ENCODE peak calls at places on chromosomes 13 and 19, in six cellular contexts. One of them, this sample, is unnamed.

GRCh38 chr19:36060430-36060829 is 5.7 kb downstream of the WDR62 start:
- DNase-seq in spleen: peak
- DNase-seq in Peyer's patch: no peak
- DNase-seq in mucosa of descending colon: no peak
- DNase-seq in psoas muscle: peak
- DNase-seq in heart left ventricle: peak
- DNase-seq in this sample: no peak

GRCh38 chr19:3606690-3607289 is at the start of gene TBXA2R:
- DNase-seq in spleen: peak
- DNase-seq in Peyer's patch: peak
- DNase-seq in mucosa of descending colon: peak
- DNase-seq in psoas muscle: no peak
- DNase-seq in heart left ventricle: peak
- DNase-seq in this sample: no peak

GRCh38 chr19:46499692-46500091 is 4.0 kb upstream of the PNMA8B start:
- DNase-seq in spleen: no peak
- DNase-seq in Peyer's patch: no peak
- DNase-seq in mucosa of descending colon: no peak
- DNase-seq in psoas muscle: no peak
- DNase-seq in heart left ventricle: no peak
- DNase-seq in this sample: no peak

GRCh38 chr13:86174632-86175031 is 375.4 kb upstream of the SLITRK6 start:
- DNase-seq in spleen: no peak
- DNase-seq in Peyer's patch: no peak
- DNase-seq in mucosa of descending colon: no peak
- DNase-seq in psoas muscle: no peak
- DNase-seq in heart left ventricle: no peak
- DNase-seq in this sample: no peak

GRCh38 chr19:32287811-32288227 is 57.6 kb upstream of the ZNF507 start:
- DNase-seq in spleen: no peak
- DNase-seq in Peyer's patch: peak
- DNase-seq in mucosa of descending colon: peak
- DNase-seq in psoas muscle: peak
- DNase-seq in heart left ventricle: peak
- DNase-seq in this sample: no peak

GRCh38 chr13:51585696-51586095 is 1.4 kb downstream of the WDFY2 start:
- DNase-seq in spleen: no peak
- DNase-seq in Peyer's patch: no peak
- DNase-seq in mucosa of descending colon: no peak
- DNase-seq in psoas muscle: no peak
- DNase-seq in heart left ventricle: no peak
- DNase-seq in this sample: no peak

GRCh38 chr19:35208121-35208520 is 20.4 kb downstream of the FAM187B start:
- DNase-seq in spleen: no peak
- DNase-seq in Peyer's patch: no peak
- DNase-seq in mucosa of descending colon: no peak
- DNase-seq in psoas muscle: no peak
- DNase-seq in heart left ventricle: peak
- DNase-seq in this sample: no peak

GRCh38 chr13:44416297-44416696 is 42.7 kb downstream of the SERP2 start:
- DNase-seq in spleen: peak
- DNase-seq in Peyer's patch: no peak
- DNase-seq in mucosa of descending colon: no peak
- DNase-seq in psoas muscle: no peak
- DNase-seq in heart left ventricle: no peak
- DNase-seq in this sample: no peak

GRCh38 chr19:46954502-46955004 is 65.1 kb upstream of the NPAS1 start:
- DNase-seq in spleen: no peak
- DNase-seq in Peyer's patch: no peak
- DNase-seq in mucosa of descending colon: no peak
- DNase-seq in psoas muscle: no peak
- DNase-seq in heart left ventricle: no peak
- DNase-seq in this sample: no peak

GRCh38 chr13:103308700-103309099 is 242.5 kb upstream of the SLC10A2 start:
- DNase-seq in spleen: no peak
- DNase-seq in Peyer's patch: no peak
- DNase-seq in mucosa of descending colon: no peak
- DNase-seq in psoas muscle: no peak
- DNase-seq in heart left ventricle: no peak
- DNase-seq in this sample: no peak

GRCh38 chr13:106133025-106133424 is 402.4 kb downstream of the EFNB2 start:
- DNase-seq in spleen: no peak
- DNase-seq in Peyer's patch: no peak
- DNase-seq in mucosa of descending colon: no peak
- DNase-seq in psoas muscle: no peak
- DNase-seq in heart left ventricle: no peak
- DNase-seq in this sample: peak

GRCh38 chr19:14127176-14127575 is 9.2 kb downstream of the ASF1B start:
- DNase-seq in spleen: peak
- DNase-seq in Peyer's patch: no peak
- DNase-seq in mucosa of descending colon: no peak
- DNase-seq in psoas muscle: peak
- DNase-seq in heart left ventricle: peak
- DNase-seq in this sample: no peak

GRCh38 chr13:20828540-20829364 is 55.0 kb upstream of the EEF1AKMT1 start:
- DNase-seq in spleen: no peak
- DNase-seq in Peyer's patch: no peak
- DNase-seq in mucosa of descending colon: no peak
- DNase-seq in psoas muscle: no peak
- DNase-seq in heart left ventricle: peak
- DNase-seq in this sample: no peak

GRCh38 chr19:23957660-23958281 is 43.1 kb downstream of the ZNF726 start:
- DNase-seq in spleen: no peak
- DNase-seq in Peyer's patch: no peak
- DNase-seq in mucosa of descending colon: no peak
- DNase-seq in psoas muscle: no peak
- DNase-seq in heart left ventricle: no peak
- DNase-seq in this sample: peak

GRCh38 chr19:38319421-38320258 is at the start of gene KCNK6:
- DNase-seq in spleen: peak
- DNase-seq in Peyer's patch: peak
- DNase-seq in mucosa of descending colon: peak
- DNase-seq in psoas muscle: peak
- DNase-seq in heart left ventricle: peak
- DNase-seq in this sample: no peak

DNA sequence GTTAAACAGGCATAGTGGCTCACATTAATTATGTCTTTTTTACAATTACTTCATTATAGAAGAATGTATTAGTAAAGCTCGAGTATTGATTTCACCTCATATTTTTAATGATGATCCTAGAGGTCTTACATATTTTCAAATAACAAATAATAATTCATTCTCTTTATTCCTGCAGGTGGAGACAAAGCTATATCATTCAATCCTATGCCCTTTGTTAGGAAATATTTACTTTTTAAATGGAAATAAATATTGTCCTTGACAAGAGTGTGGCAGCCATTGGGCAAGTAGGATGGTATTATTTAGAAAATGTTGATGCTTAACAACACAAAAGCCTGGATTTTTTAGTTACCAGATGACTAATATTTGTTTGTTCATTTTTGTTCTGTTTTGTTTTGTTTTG is 127.6 kb downstream of the COG6 start:
- DNase-seq in spleen: no peak
- DNase-seq in Peyer's patch: no peak
- DNase-seq in mucosa of descending colon: no peak
- DNase-seq in psoas muscle: no peak
- DNase-seq in heart left ventricle: no peak
- DNase-seq in this sample: no peak
- TF ChIP-seq CTCF in spleen: no peak
- TF ChIP-seq CTCF in Peyer's patch: no peak
- TF ChIP-seq CTCF in mucosa of descending colon: no peak
- TF ChIP-seq CTCF in psoas muscle: no peak
- TF ChIP-seq CTCF in heart left ventricle: peak
- TF ChIP-seq CTCF in this sample: no peak

GRCh38 chr13:94707400-94708021 is 4.8 kb downstream of the SOX21 start:
- DNase-seq in spleen: no peak
- DNase-seq in Peyer's patch: no peak
- DNase-seq in mucosa of descending colon: no peak
- DNase-seq in psoas muscle: no peak
- DNase-seq in heart left ventricle: no peak
- DNase-seq in this sample: no peak

GRCh38 chr13:94706101-94706853 is 6.1 kb downstream of the SOX21 start:
- DNase-seq in spleen: no peak
- DNase-seq in Peyer's patch: no peak
- DNase-seq in mucosa of descending colon: no peak
- DNase-seq in psoas muscle: no peak
- DNase-seq in heart left ventricle: no peak
- DNase-seq in this sample: no peak

GRCh38 chr13:94706854-94707399 is 5.4 kb downstream of the SOX21 start:
- DNase-seq in spleen: no peak
- DNase-seq in Peyer's patch: no peak
- DNase-seq in mucosa of descending colon: no peak
- DNase-seq in psoas muscle: no peak
- DNase-seq in heart left ventricle: no peak
- DNase-seq in this sample: no peak

GRCh38 chr13:94708971-94709614 is 3.3 kb downstream of the SOX21 start:
- DNase-seq in spleen: no peak
- DNase-seq in Peyer's patch: no peak
- DNase-seq in mucosa of descending colon: no peak
- DNase-seq in psoas muscle: no peak
- DNase-seq in heart left ventricle: no peak
- DNase-seq in this sample: no peak

DNA sequence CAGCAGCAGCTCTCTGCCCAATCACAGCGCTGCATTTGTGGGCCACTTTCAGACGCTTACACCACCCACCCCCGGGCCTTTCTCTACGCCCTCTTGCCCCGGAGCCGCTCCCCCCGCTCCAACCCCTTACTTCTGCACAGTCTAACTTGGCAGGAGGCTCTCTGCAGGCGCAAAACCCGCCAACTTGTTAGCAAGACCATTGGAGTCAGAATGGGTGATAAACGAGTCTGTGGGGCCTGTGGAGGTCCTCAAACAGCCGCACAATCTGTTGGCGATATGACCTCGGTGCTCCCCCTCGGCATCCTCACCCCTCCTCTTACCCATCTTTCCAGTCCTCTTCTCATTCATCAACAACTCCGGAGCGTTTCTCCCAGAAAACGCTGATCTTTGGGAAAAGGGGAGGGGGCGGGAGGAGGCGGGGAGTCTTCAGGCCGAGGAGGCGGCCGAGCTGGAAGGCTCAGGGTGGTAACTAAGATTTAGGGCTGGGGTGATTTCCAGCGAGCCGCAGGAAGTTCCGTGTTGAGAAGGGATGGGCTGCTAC is 4.2 kb downstream of the SOX21 start:
- DNase-seq in spleen: no peak
- DNase-seq in Peyer's patch: no peak
- DNase-seq in mucosa of descending colon: no peak
- DNase-seq in psoas muscle: no peak
- DNase-seq in heart left ventricle: no peak
- DNase-seq in this sample: no peak
- H3K4me3 ChIP-seq in spleen: peak
- H3K4me3 ChIP-seq in Peyer's patch: no peak
- H3K4me3 ChIP-seq in mucosa of descending colon: no peak
- H3K4me3 ChIP-seq in psoas muscle: peak
- H3K4me3 ChIP-seq in heart left ventricle: no peak
- H3K4me3 ChIP-seq in this sample: no peak

GRCh38 chr19:42348211-42348610 is 22.8 kb downstream of the MEGF8 start:
- DNase-seq in spleen: no peak
- DNase-seq in Peyer's patch: no peak
- DNase-seq in mucosa of descending colon: no peak
- DNase-seq in psoas muscle: no peak
- DNase-seq in heart left ventricle: no peak
- DNase-seq in this sample: no peak

GRCh38 chr19:42344336-42344893 is 19.0 kb downstream of the MEGF8 start:
- DNase-seq in spleen: no peak
- DNase-seq in Peyer's patch: no peak
- DNase-seq in mucosa of descending colon: no peak
- DNase-seq in psoas muscle: no peak
- DNase-seq in heart left ventricle: no peak
- DNase-seq in this sample: no peak

GRCh38 chr19:42345191-42345812 is 19.9 kb downstream of the MEGF8 start:
- DNase-seq in spleen: no peak
- DNase-seq in Peyer's patch: no peak
- DNase-seq in mucosa of descending colon: no peak
- DNase-seq in psoas muscle: no peak
- DNase-seq in heart left ventricle: no peak
- DNase-seq in this sample: no peak

GRCh38 chr19:42343344-42344110 is 18.1 kb downstream of the MEGF8 start:
- DNase-seq in spleen: no peak
- DNase-seq in Peyer's patch: no peak
- DNase-seq in mucosa of descending colon: no peak
- DNase-seq in psoas muscle: no peak
- DNase-seq in heart left ventricle: no peak
- DNase-seq in this sample: no peak
- TF ChIP-seq CTCF in spleen: no peak
- TF ChIP-seq CTCF in Peyer's patch: no peak
- TF ChIP-seq CTCF in mucosa of descending colon: no peak
- TF ChIP-seq CTCF in psoas muscle: no peak
- TF ChIP-seq CTCF in heart left ventricle: no peak
- TF ChIP-seq CTCF in this sample: no peak

GRCh38 chr19:49442354-49442753 is 1.0 kb upstream of the SLC17A7 start:
- DNase-seq in spleen: no peak
- DNase-seq in Peyer's patch: no peak
- DNase-seq in mucosa of descending colon: no peak
- DNase-seq in psoas muscle: peak
- DNase-seq in heart left ventricle: no peak
- DNase-seq in this sample: no peak
- H3K4me3 ChIP-seq in spleen: no peak
- H3K4me3 ChIP-seq in Peyer's patch: peak
- H3K4me3 ChIP-seq in mucosa of descending colon: no peak
- H3K4me3 ChIP-seq in psoas muscle: peak
- H3K4me3 ChIP-seq in heart left ventricle: peak
- H3K4me3 ChIP-seq in this sample: peak

GRCh38 chr19:19064098-19064722 is 416 bp downstream of the SLC25A42 start:
- DNase-seq in spleen: no peak
- DNase-seq in Peyer's patch: no peak
- DNase-seq in mucosa of descending colon: no peak
- DNase-seq in psoas muscle: no peak
- DNase-seq in heart left ventricle: no peak
- DNase-seq in this sample: no peak
- TF ChIP-seq CTCF in spleen: peak
- TF ChIP-seq CTCF in Peyer's patch: peak
- TF ChIP-seq CTCF in mucosa of descending colon: no peak
- TF ChIP-seq CTCF in psoas muscle: no peak
- TF ChIP-seq CTCF in heart left ventricle: peak
- TF ChIP-seq CTCF in this sample: peak

DNA sequence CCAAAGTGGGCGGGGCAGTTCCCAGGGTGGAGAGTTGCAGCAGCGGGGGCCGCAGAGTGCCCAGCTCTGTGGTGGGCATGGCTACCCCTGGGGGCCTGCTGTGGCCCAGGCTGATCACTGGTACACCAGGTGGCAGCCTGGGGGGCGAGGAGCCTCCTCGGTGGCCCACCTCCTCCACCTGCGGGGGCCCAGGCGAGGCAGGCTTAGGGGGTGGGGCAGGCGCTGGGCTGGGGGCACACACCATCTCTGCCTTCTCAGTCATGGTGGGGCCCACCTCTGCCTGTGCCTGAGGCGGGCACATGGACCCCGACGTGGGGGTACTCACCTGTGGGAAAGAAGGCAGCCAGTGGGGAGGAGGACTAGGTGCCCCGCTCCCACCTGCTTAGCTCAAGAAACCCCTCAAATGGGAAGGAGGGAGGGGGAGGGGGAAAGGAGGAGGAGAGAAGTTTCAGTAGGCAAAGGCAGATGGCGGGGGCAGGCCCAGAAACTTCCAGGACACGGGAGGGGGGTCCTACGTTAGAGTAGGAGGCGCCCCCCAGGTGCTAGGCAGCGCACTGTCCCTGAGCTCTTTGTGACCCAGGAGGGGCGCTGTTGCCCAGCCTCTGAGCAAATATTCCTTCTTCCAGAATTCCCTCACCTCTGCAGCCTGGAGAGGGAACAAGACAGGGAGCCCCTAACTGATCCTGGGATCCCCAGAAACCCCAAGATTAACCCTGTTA is 1.6 kb downstream of the LYL1 start:
- DNase-seq in spleen: peak
- DNase-seq in Peyer's patch: no peak
- DNase-seq in mucosa of descending colon: no peak
- DNase-seq in psoas muscle: no peak
- DNase-seq in heart left ventricle: no peak
- DNase-seq in this sample: no peak
- H3K4me3 ChIP-seq in spleen: peak
- H3K4me3 ChIP-seq in Peyer's patch: peak
- H3K4me3 ChIP-seq in mucosa of descending colon: no peak
- H3K4me3 ChIP-seq in psoas muscle: peak
- H3K4me3 ChIP-seq in heart left ventricle: peak
- H3K4me3 ChIP-seq in this sample: no peak

This sample was measured in AG04449.